ENCODE peak calls at places on chromosomes 3 and 15, in seven cellular contexts. L is K562, U is H1, K is SK-N-SH, S is GM12892, P is HepG2, D is GM12878. X is an unnamed sample.
A peak's percentile ranks its signal among the peaks of the same experiment; 100 is the strongest.

GRCh38 chr15:72934006-72934405 is 118.3 kb upstream of the NEO1 start:
- DNase-seq in U (no peak), P (no peak), D (no peak), K (no peak), S (no peak), L (no peak), X (no peak)

GRCh38 chr3:161295325-161295724 is 74.2 kb downstream of the NMD3 start:
- DNase-seq in D (no peak), U (no peak), P (peak; percentile 8), K (no peak), L (no peak), S (no peak), X (no peak)

GRCh38 chr3:43902415-43902814 is 211.7 kb downstream of the ABHD5 start:
- DNase-seq in D (no peak), P (no peak), K (no peak), U (no peak), L (no peak), S (no peak), X (no peak)

GRCh38 chr15:55218068-55218467 is 21.3 kb upstream of the RSL24D1 start:
- DNase-seq in S (no peak), P (no peak), D (no peak), L (no peak), K (peak; percentile 44), U (no peak), X (no peak)

GRCh38 chr15:100383302-100384107 is 41.7 kb upstream of the ADAMTS17 start:
- DNase-seq in S (peak; percentile 13), L (no peak), U (peak; percentile 51), P (peak; percentile 41), D (no peak), K (peak; percentile 45), X (no peak)

GRCh38 chr3:43996379-43997301 is 245.0 kb upstream of the TOPAZ1 start:
- DNase-seq in K (no peak), P (no peak), S (peak; percentile 32), D (no peak), L (no peak), U (peak; percentile 74), X (peak; percentile 18)

GRCh38 chr3:100776736-100777135 is 67.4 kb downstream of the TFG start:
- DNase-seq in D (no peak), K (no peak), L (peak; percentile 10), U (peak; percentile 63), S (no peak), P (no peak), X (no peak)

GRCh38 chr3:176590722-176591121 is 606.6 kb downstream of the TBL1XR1 start:
- DNase-seq in D (no peak), L (no peak), P (no peak), U (no peak), K (no peak), S (no peak), X (no peak)

GRCh38 chr15:57458255-57458850 is 82.0 kb downstream of the CGNL1 start:
- DNase-seq in L (no peak), D (no peak), K (peak; percentile 22), P (no peak), U (no peak), S (no peak), X (no peak)

GRCh38 chr3:136456196-136456595 is 206.1 kb downstream of the PCCB start:
- DNase-seq in K (no peak), D (no peak), U (no peak), P (no peak), S (no peak), L (no peak), X (no peak)

GRCh38 chr15:92079647-92080255 is 226.2 kb downstream of the SLCO3A1 start:
- DNase-seq in L (no peak), P (no peak), D (no peak), K (no peak), S (no peak), U (no peak), X (no peak)

GRCh38 chr3:123070471-123070870 is 3.6 kb downstream of the PDIA5 start:
- DNase-seq in S (no peak), L (no peak), D (no peak), U (no peak), K (peak; percentile 45), P (no peak), X (no peak)

GRCh38 chr3:45302470-45302869 is 76.4 kb upstream of the TMEM158 start:
- DNase-seq in S (no peak), K (no peak), L (no peak), P (no peak), D (no peak), U (no peak), X (no peak)

GRCh38 chr3:12143949-12144504 is 14.7 kb downstream of the TIMP4 start:
- DNase-seq in D (no peak), P (no peak), U (no peak), L (no peak), K (no peak), S (no peak), X (no peak)

GRCh38 chr15:40984963-40985362 is 31.7 kb downstream of the CHAC1 start:
- DNase-seq in S (no peak), P (no peak), L (no peak), D (no peak), U (no peak), K (no peak), X (no peak)

GRCh38 chr3:170055209-170055608 is 17.4 kb downstream of the GPR160 start:
- DNase-seq in K (no peak), P (no peak), D (peak; percentile 63), S (peak; percentile 29), L (no peak), U (peak; percentile 28), X (no peak)

GRCh38 chr3:146152841-146153240 is 8.1 kb downstream of the PLOD2 start:
- DNase-seq in S (no peak), K (no peak), U (no peak), P (peak; percentile 67), D (no peak), L (no peak), X (no peak)

GRCh38 chr3:107590786-107591185 is 68.0 kb downstream of the BBX start:
- DNase-seq in D (no peak), K (no peak), S (no peak), U (no peak), L (no peak), P (no peak), X (no peak)

GRCh38 chr3:183513046-183513706 is 42.3 kb downstream of the KLHL6 start:
- DNase-seq in D (no peak), K (no peak), L (no peak), U (no peak), P (no peak), S (no peak), X (no peak)

GRCh38 chr15:39432007-39432406 is 148.9 kb upstream of the THBS1 start:
- DNase-seq in U (no peak), L (no peak), D (no peak), P (no peak), S (no peak), K (no peak), X (no peak)

GRCh38 chr3:154954750-154955149 is 125.4 kb upstream of the MME start:
- DNase-seq in S (no peak), U (no peak), K (no peak), P (no peak), D (no peak), L (peak; percentile 37), X (no peak)

GRCh38 chr3:53238051-53238850 is 17.6 kb downstream of the TKT start:
- DNase-seq in L (no peak), D (no peak), S (no peak), P (peak; percentile 80), U (no peak), K (no peak), X (no peak)

GRCh38 chr3:10352146-10352911 is 31.4 kb upstream of the SEC13 start:
- DNase-seq in K (no peak), P (no peak), D (no peak), S (no peak), U (no peak), L (no peak), X (no peak)

GRCh38 chr15:89665449-89666146 is 10.3 kb upstream of the KIF7 start:
- DNase-seq in D (no peak), K (peak; percentile 91), P (no peak), U (peak; percentile 79), S (no peak), L (no peak), X (no peak)

GRCh38 chr3:67215690-67216089 is 217.6 kb downstream of the KBTBD8 start:
- DNase-seq in P (no peak), L (no peak), D (no peak), S (no peak), U (no peak), K (no peak), X (no peak)

DNA sequence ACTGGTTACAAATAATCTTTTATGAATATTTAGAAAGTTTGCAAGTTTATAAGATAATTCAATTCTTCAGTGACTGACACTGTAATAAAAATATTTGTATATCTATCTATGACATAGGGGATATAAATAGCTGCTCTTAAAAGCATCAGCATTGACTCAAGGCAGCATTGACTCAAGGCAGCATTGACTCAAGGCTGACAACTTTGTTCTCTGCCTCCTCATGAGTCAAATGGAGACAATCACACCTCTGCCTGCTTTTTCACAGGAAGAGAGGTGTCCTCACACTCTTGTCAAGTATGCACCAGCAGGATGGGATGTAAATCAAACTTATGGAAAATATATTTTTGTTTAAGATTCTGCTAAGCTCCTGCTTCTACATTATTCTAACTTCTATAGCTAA is 1173.1 kb downstream of the NSUN3 start:
- DNase-seq in P (no peak), S (no peak), D (no peak), K (no peak), U (no peak), L (no peak), X (no peak)
- TF ChIP-seq TAF1 in P (no peak), S (no peak), D (no peak), K (no peak), U (no peak), L (no peak), X (no peak)

DNA sequence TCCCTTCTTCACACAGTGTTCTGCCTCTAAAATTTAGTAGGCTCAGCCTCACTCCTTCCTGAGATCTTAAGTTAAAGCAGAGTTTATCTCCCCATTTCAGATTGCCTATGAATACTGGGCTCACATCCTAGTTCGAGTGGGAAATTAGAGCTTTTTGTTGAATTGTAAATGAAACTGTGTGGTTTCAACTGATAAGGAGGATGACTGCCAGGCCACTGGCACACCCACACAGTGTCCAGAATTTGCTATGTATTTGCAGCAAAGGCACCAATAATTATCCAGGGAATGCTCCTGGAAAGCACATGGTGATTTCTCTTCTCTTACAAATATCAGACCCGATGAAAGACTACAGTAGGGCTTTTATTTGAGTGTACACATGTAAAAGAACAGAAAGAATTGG is 308.1 kb upstream of the COL8A1 start:
- DNase-seq in S (no peak), U (no peak), P (no peak), L (no peak), K (no peak), D (no peak), X (no peak)
- TF ChIP-seq TAF1 in S (no peak), U (no peak), P (no peak), L (no peak), K (no peak), D (no peak), X (no peak)

DNA sequence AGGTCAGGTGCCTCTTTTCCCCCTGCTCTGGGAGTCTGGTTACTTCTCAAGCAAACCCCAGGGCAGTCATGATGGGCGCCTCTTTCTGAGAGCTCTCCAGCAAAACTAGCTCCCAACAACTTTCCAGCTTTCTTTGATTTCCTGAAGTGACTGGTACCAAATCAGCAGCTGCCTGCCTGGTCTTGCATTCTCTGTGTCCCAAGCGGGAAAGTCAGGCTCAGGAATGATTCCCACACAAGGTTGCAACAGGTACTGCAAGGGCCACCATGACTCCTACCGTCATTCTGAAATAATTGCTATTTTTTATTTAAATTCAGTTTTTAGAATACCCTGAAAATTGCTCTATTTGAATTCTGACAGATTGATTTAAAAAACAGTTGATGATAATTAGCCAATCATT is 658.7 kb downstream of the SQOR start:
- DNase-seq in K (no peak), P (no peak), L (no peak), D (no peak), U (no peak), S (no peak), X (no peak)
- TF ChIP-seq TAF1 in K (no peak), P (no peak), L (no peak), D (no peak), U (no peak), S (no peak), X (no peak)

GRCh38 chr15:79168922-79169322 is 78.3 kb upstream of the RASGRF1 start:
- DNase-seq in L (peak; percentile 25), S (no peak), P (peak; percentile 74), K (no peak), D (no peak), U (peak; percentile 58), X (no peak)
- TF ChIP-seq TAF1 in L (no peak), S (no peak), P (no peak), K (no peak), D (no peak), U (no peak), X (no peak)

X was measured in GM12891.